ENCODE peak calls at places on chromosomes 7 and 10, in nine cellular contexts. One of them, this sample, is unnamed. For H3K4me1, the result is how much of the 10 kb centered on the place peaks cover.

GRCh38 chr7:104142147-104142546 is 65.7 kb downstream of the ORC5 start:
- DNase-seq in neural progenitor cell: no peak
- DNase-seq in pancreas: no peak
- DNase-seq in CD8-positive, alpha-beta memory T cell: no peak
- DNase-seq in Panc1: no peak
- DNase-seq in GM23338: no peak
- DNase-seq in HCT116: no peak
- DNase-seq in cardiac muscle cell: peak
- DNase-seq in neuronal stem cell: no peak
- DNase-seq in this sample: no peak

GRCh38 chr7:150451833-150452431 is 1.5 kb downstream of the GIMAP8 start:
- DNase-seq in pancreas: no peak
- DNase-seq in HCT116: no peak
- DNase-seq in CD8-positive, alpha-beta memory T cell: no peak
- DNase-seq in GM23338: no peak
- DNase-seq in neuronal stem cell: no peak
- DNase-seq in cardiac muscle cell: peak
- DNase-seq in neural progenitor cell: no peak
- DNase-seq in Panc1: no peak
- DNase-seq in this sample: no peak

GRCh38 chr10:5555031-5555510 is 30.3 kb downstream of the CALML3 start:
- DNase-seq in Panc1: no peak
- DNase-seq in HCT116: no peak
- DNase-seq in pancreas: no peak
- DNase-seq in cardiac muscle cell: no peak
- DNase-seq in neural progenitor cell: no peak
- DNase-seq in CD8-positive, alpha-beta memory T cell: no peak
- DNase-seq in neuronal stem cell: no peak
- DNase-seq in GM23338: no peak
- DNase-seq in this sample: no peak

GRCh38 chr7:74272305-74273038 is 16.7 kb upstream of the CLIP2 start:
- DNase-seq in neuronal stem cell: no peak
- DNase-seq in HCT116: no peak
- DNase-seq in neural progenitor cell: no peak
- DNase-seq in GM23338: peak
- DNase-seq in cardiac muscle cell: peak
- DNase-seq in CD8-positive, alpha-beta memory T cell: no peak
- DNase-seq in Panc1: no peak
- DNase-seq in pancreas: peak
- DNase-seq in this sample: peak

GRCh38 chr7:91636129-91636724 is 244.3 kb downstream of the MTERF1 start:
- DNase-seq in HCT116: peak
- DNase-seq in neural progenitor cell: peak
- DNase-seq in neuronal stem cell: peak
- DNase-seq in Panc1: peak
- DNase-seq in pancreas: peak
- DNase-seq in GM23338: peak
- DNase-seq in cardiac muscle cell: peak
- DNase-seq in CD8-positive, alpha-beta memory T cell: no peak
- DNase-seq in this sample: peak

GRCh38 chr7:120055300-120055699 is 217.7 kb upstream of the KCND2 start:
- DNase-seq in neuronal stem cell: no peak
- DNase-seq in HCT116: peak
- DNase-seq in neural progenitor cell: no peak
- DNase-seq in CD8-positive, alpha-beta memory T cell: no peak
- DNase-seq in pancreas: no peak
- DNase-seq in GM23338: no peak
- DNase-seq in cardiac muscle cell: peak
- DNase-seq in Panc1: no peak
- DNase-seq in this sample: no peak

GRCh38 chr10:3803884-3804741 is 19.1 kb upstream of the KLF6 start:
- DNase-seq in pancreas: no peak
- DNase-seq in GM23338: no peak
- DNase-seq in cardiac muscle cell: peak
- DNase-seq in Panc1: no peak
- DNase-seq in CD8-positive, alpha-beta memory T cell: peak
- DNase-seq in HCT116: no peak
- DNase-seq in neural progenitor cell: no peak
- DNase-seq in neuronal stem cell: no peak
- DNase-seq in this sample: peak

GRCh38 chr7:129831424-129832058 is 121.2 kb downstream of the UBE2H start:
- DNase-seq in neural progenitor cell: peak
- DNase-seq in CD8-positive, alpha-beta memory T cell: no peak
- DNase-seq in HCT116: peak
- DNase-seq in neuronal stem cell: peak
- DNase-seq in Panc1: peak
- DNase-seq in cardiac muscle cell: peak
- DNase-seq in pancreas: no peak
- DNase-seq in GM23338: peak
- DNase-seq in this sample: no peak

GRCh38 chr10:85315657-85316056 is 987.3 kb downstream of the CCSER2 start:
- DNase-seq in CD8-positive, alpha-beta memory T cell: no peak
- DNase-seq in HCT116: no peak
- DNase-seq in neural progenitor cell: no peak
- DNase-seq in pancreas: no peak
- DNase-seq in GM23338: no peak
- DNase-seq in Panc1: no peak
- DNase-seq in cardiac muscle cell: no peak
- DNase-seq in neuronal stem cell: no peak
- DNase-seq in this sample: no peak

GRCh38 chr7:131826960-131827359 is 270.5 kb upstream of the PODXL start:
- DNase-seq in neural progenitor cell: peak
- DNase-seq in cardiac muscle cell: no peak
- DNase-seq in neuronal stem cell: no peak
- DNase-seq in GM23338: peak
- DNase-seq in pancreas: no peak
- DNase-seq in CD8-positive, alpha-beta memory T cell: no peak
- DNase-seq in HCT116: no peak
- DNase-seq in Panc1: no peak
- DNase-seq in this sample: no peak

GRCh38 chr7:80499350-80499955 is 12.4 kb downstream of the GNAT3 start:
- DNase-seq in HCT116: peak
- DNase-seq in neural progenitor cell: no peak
- DNase-seq in GM23338: peak
- DNase-seq in pancreas: peak
- DNase-seq in Panc1: peak
- DNase-seq in neuronal stem cell: no peak
- DNase-seq in CD8-positive, alpha-beta memory T cell: no peak
- DNase-seq in cardiac muscle cell: peak
- DNase-seq in this sample: no peak

GRCh38 chr7:5377279-5377678 is 46.4 kb downstream of the TNRC18 start:
- DNase-seq in neural progenitor cell: no peak
- DNase-seq in CD8-positive, alpha-beta memory T cell: no peak
- DNase-seq in cardiac muscle cell: no peak
- DNase-seq in GM23338: no peak
- DNase-seq in pancreas: no peak
- DNase-seq in neuronal stem cell: no peak
- DNase-seq in HCT116: no peak
- DNase-seq in Panc1: no peak
- DNase-seq in this sample: no peak

GRCh38 chr7:127438836-127439235 is 46.3 kb upstream of the ZNF800 start:
- DNase-seq in HCT116: no peak
- DNase-seq in pancreas: no peak
- DNase-seq in Panc1: no peak
- DNase-seq in CD8-positive, alpha-beta memory T cell: no peak
- DNase-seq in GM23338: no peak
- DNase-seq in cardiac muscle cell: no peak
- DNase-seq in neural progenitor cell: no peak
- DNase-seq in neuronal stem cell: no peak
- DNase-seq in this sample: no peak

GRCh38 chr7:106938803-106939202 is 73.7 kb downstream of the PIK3CG start:
- DNase-seq in HCT116: no peak
- DNase-seq in pancreas: no peak
- DNase-seq in cardiac muscle cell: no peak
- DNase-seq in CD8-positive, alpha-beta memory T cell: no peak
- DNase-seq in Panc1: no peak
- DNase-seq in neural progenitor cell: no peak
- DNase-seq in GM23338: no peak
- DNase-seq in neuronal stem cell: no peak
- DNase-seq in this sample: no peak

GRCh38 chr10:6958254-6958653 is 378.2 kb upstream of the PRKCQ start:
- DNase-seq in cardiac muscle cell: no peak
- DNase-seq in neuronal stem cell: no peak
- DNase-seq in Panc1: no peak
- DNase-seq in pancreas: no peak
- DNase-seq in GM23338: no peak
- DNase-seq in CD8-positive, alpha-beta memory T cell: no peak
- DNase-seq in neural progenitor cell: no peak
- DNase-seq in HCT116: no peak
- DNase-seq in this sample: peak

GRCh38 chr7:621572-622285 is 102.1 kb upstream of the PDGFA start:
- DNase-seq in cardiac muscle cell: no peak
- DNase-seq in neural progenitor cell: no peak
- DNase-seq in HCT116: no peak
- DNase-seq in Panc1: no peak
- DNase-seq in pancreas: peak
- DNase-seq in CD8-positive, alpha-beta memory T cell: no peak
- DNase-seq in GM23338: no peak
- DNase-seq in neuronal stem cell: no peak
- DNase-seq in this sample: no peak

GRCh38 chr10:132383026-132383565 is 13.9 kb upstream of the PWWP2B start:
- DNase-seq in GM23338: no peak
- DNase-seq in HCT116: no peak
- DNase-seq in neural progenitor cell: no peak
- DNase-seq in pancreas: no peak
- DNase-seq in cardiac muscle cell: no peak
- DNase-seq in Panc1: no peak
- DNase-seq in neuronal stem cell: no peak
- DNase-seq in CD8-positive, alpha-beta memory T cell: no peak
- DNase-seq in this sample: no peak
- H3K4me1 ChIP-seq in GM23338: under half
- H3K4me1 ChIP-seq in HCT116: under half
- H3K4me1 ChIP-seq in neural progenitor cell: under half
- H3K4me1 ChIP-seq in pancreas: under half
- H3K4me1 ChIP-seq in cardiac muscle cell: under half
- H3K4me1 ChIP-seq in Panc1: under half
- H3K4me1 ChIP-seq in neuronal stem cell: under half
- H3K4me1 ChIP-seq in CD8-positive, alpha-beta memory T cell: under half
- H3K4me1 ChIP-seq in this sample: under half

DNA sequence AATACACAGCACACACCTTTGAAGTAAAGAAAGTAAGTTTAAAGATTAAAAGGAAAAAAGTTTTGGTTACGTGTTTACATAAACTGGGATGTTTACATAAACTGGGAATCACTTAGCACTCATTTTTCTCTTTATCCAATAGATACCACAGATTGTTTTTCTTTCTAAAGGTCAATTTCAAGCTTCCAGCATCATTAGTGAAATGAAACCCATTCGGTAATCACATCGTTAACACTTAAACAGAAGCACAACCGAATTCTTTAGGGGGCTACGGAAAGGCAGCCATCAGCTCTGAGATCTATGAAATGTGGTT is 1.1 kb downstream of the ODAD2 start:
- DNase-seq in pancreas: no peak
- DNase-seq in Panc1: no peak
- DNase-seq in GM23338: no peak
- DNase-seq in neuronal stem cell: no peak
- DNase-seq in CD8-positive, alpha-beta memory T cell: no peak
- DNase-seq in cardiac muscle cell: no peak
- DNase-seq in HCT116: no peak
- DNase-seq in neural progenitor cell: no peak
- DNase-seq in this sample: no peak
- H3K4me3 ChIP-seq in pancreas: peak
- H3K4me3 ChIP-seq in Panc1: peak
- H3K4me3 ChIP-seq in GM23338: peak
- H3K4me3 ChIP-seq in neuronal stem cell: peak
- H3K4me3 ChIP-seq in CD8-positive, alpha-beta memory T cell: peak
- H3K4me3 ChIP-seq in cardiac muscle cell: peak
- H3K4me3 ChIP-seq in HCT116: peak
- H3K4me3 ChIP-seq in neural progenitor cell: peak
- H3K4me3 ChIP-seq in this sample: no peak

DNA sequence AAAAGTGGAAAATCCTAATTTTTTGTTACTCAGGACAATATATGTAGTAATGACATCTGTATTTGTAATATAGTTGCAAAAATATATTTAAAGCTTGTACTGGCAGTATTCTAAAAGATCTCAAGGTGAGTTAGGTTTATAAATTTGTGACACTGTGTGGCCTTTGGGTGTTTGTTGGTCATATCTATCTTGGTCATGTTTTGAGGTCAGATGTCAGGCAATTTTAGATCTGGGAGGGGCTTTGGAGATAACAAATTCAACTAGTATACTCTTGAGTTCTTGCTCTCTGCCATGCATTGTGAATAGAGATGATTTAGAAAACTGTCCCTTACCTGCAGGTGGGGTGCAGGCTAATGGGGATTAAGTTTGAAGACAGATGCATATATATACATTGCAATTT is 3.1 kb downstream of the TBC1D12 start:
- DNase-seq in HCT116: no peak
- DNase-seq in Panc1: no peak
- DNase-seq in neuronal stem cell: no peak
- DNase-seq in neural progenitor cell: no peak
- DNase-seq in cardiac muscle cell: no peak
- DNase-seq in pancreas: no peak
- DNase-seq in GM23338: no peak
- DNase-seq in CD8-positive, alpha-beta memory T cell: no peak
- DNase-seq in this sample: no peak
- H3K4me1 ChIP-seq in HCT116: under half
- H3K4me1 ChIP-seq in Panc1: under half
- H3K4me1 ChIP-seq in neuronal stem cell: under half
- H3K4me1 ChIP-seq in neural progenitor cell: under half
- H3K4me1 ChIP-seq in cardiac muscle cell: under half
- H3K4me1 ChIP-seq in pancreas: under half
- H3K4me1 ChIP-seq in GM23338: under half
- H3K4me1 ChIP-seq in CD8-positive, alpha-beta memory T cell: under half
- H3K4me1 ChIP-seq in this sample: under half

GRCh38 chr7:16463520-16463919 is 2.0 kb downstream of the SOSTDC1 start:
- DNase-seq in CD8-positive, alpha-beta memory T cell: no peak
- DNase-seq in Panc1: no peak
- DNase-seq in pancreas: no peak
- DNase-seq in neural progenitor cell: no peak
- DNase-seq in cardiac muscle cell: no peak
- DNase-seq in HCT116: no peak
- DNase-seq in neuronal stem cell: no peak
- DNase-seq in GM23338: no peak
- DNase-seq in this sample: no peak

GRCh38 chr7:16466087-16466472 is 542 bp upstream of the SOSTDC1 start:
- DNase-seq in neural progenitor cell: no peak
- DNase-seq in pancreas: no peak
- DNase-seq in cardiac muscle cell: no peak
- DNase-seq in Panc1: no peak
- DNase-seq in HCT116: no peak
- DNase-seq in GM23338: no peak
- DNase-seq in CD8-positive, alpha-beta memory T cell: no peak
- DNase-seq in neuronal stem cell: no peak
- DNase-seq in this sample: no peak

GRCh38 chr7:16465469-16466086 is at the start of gene SOSTDC1:
- DNase-seq in pancreas: no peak
- DNase-seq in cardiac muscle cell: no peak
- DNase-seq in neuronal stem cell: peak
- DNase-seq in neural progenitor cell: peak
- DNase-seq in HCT116: no peak
- DNase-seq in GM23338: peak
- DNase-seq in CD8-positive, alpha-beta memory T cell: no peak
- DNase-seq in Panc1: no peak
- DNase-seq in this sample: no peak

GRCh38 chr7:16460789-16461465 is 4.6 kb downstream of the SOSTDC1 start:
- DNase-seq in neural progenitor cell: no peak
- DNase-seq in Panc1: no peak
- DNase-seq in neuronal stem cell: no peak
- DNase-seq in CD8-positive, alpha-beta memory T cell: no peak
- DNase-seq in cardiac muscle cell: no peak
- DNase-seq in pancreas: no peak
- DNase-seq in GM23338: no peak
- DNase-seq in HCT116: no peak
- DNase-seq in this sample: no peak

GRCh38 chr7:16462618-16463017 is 2.9 kb downstream of the SOSTDC1 start:
- DNase-seq in HCT116: no peak
- DNase-seq in cardiac muscle cell: no peak
- DNase-seq in neural progenitor cell: no peak
- DNase-seq in CD8-positive, alpha-beta memory T cell: no peak
- DNase-seq in Panc1: no peak
- DNase-seq in GM23338: no peak
- DNase-seq in neuronal stem cell: no peak
- DNase-seq in pancreas: no peak
- DNase-seq in this sample: no peak
- H3K4me3 ChIP-seq in HCT116: no peak
- H3K4me3 ChIP-seq in cardiac muscle cell: no peak
- H3K4me3 ChIP-seq in neural progenitor cell: no peak
- H3K4me3 ChIP-seq in CD8-positive, alpha-beta memory T cell: no peak
- H3K4me3 ChIP-seq in Panc1: no peak
- H3K4me3 ChIP-seq in GM23338: no peak
- H3K4me3 ChIP-seq in neuronal stem cell: no peak
- H3K4me3 ChIP-seq in pancreas: no peak
- H3K4me3 ChIP-seq in this sample: no peak

This sample was measured in OCI-LY7.